ENCODE peak calls at places on chromosomes 2 and 18, in seven cellular contexts. K is adrenal gland, W is transverse colon, Z is testis, Y is ovary, Q is heart left ventricle, S is stomach. P is an unnamed sample. For H3K4me1, the result is how much of the 10 kb centered on the place peaks cover.

GRCh38 chr2:207472343-207473202 is 57.2 kb upstream of the CREB1 start:
- DNase-seq in K (no peak), W (no peak), Z (no peak), Y (no peak), Q (no peak), S (no peak), P (no peak)

GRCh38 chr2:158518083-158518482 is 61.3 kb downstream of the PKP4 start:
- DNase-seq in K (no peak), W (no peak), Z (no peak), Y (no peak), Q (no peak), S (no peak), P (peak)

GRCh38 chr2:100554788-100555407 is 7.9 kb upstream of the PDCL3 start:
- DNase-seq in K (no peak), W (peak), Z (no peak), Y (no peak), Q (peak), S (no peak), P (no peak)

GRCh38 chr2:178059656-178060055 is 12.9 kb downstream of the PDE11A start:
- DNase-seq in K (no peak), W (no peak), Z (no peak), Y (no peak), Q (no peak), S (no peak), P (no peak)

GRCh38 chr2:10297950-10298349 is 4.8 kb upstream of the HPCAL1 start:
- DNase-seq in K (no peak), W (peak), Z (no peak), Y (no peak), Q (no peak), S (peak), P (peak)

GRCh38 chr2:160911258-160911657 is 249.0 kb upstream of the TANK start:
- DNase-seq in K (no peak), W (no peak), Z (no peak), Y (no peak), Q (no peak), S (no peak), P (no peak)

GRCh38 chr2:23021311-23022120 is 363.5 kb upstream of the KLHL29 start:
- DNase-seq in K (no peak), W (no peak), Z (no peak), Y (no peak), Q (no peak), S (no peak), P (no peak)

GRCh38 chr2:240237609-240238151 is 97.2 kb upstream of the OTOS start:
- DNase-seq in K (peak), W (no peak), Z (peak), Y (peak), Q (peak), S (peak), P (no peak)

GRCh38 chr2:85585781-85586105 is 1.5 kb downstream of the VAMP5 start:
- DNase-seq in K (no peak), W (no peak), Z (no peak), Y (no peak), Q (no peak), S (no peak), P (no peak)

GRCh38 chr2:147374410-147374811 is 470.4 kb upstream of the ACVR2A start:
- DNase-seq in K (no peak), W (no peak), Z (no peak), Y (no peak), Q (no peak), S (no peak), P (no peak)

GRCh38 chr2:74602553-74603281 is 45.4 kb downstream of the M1AP start:
- DNase-seq in K (no peak), W (no peak), Z (no peak), Y (no peak), Q (no peak), S (no peak), P (no peak)

GRCh38 chr2:153917570-153917969 is 45.8 kb downstream of the GALNT13 start:
- DNase-seq in K (no peak), W (no peak), Z (no peak), Y (no peak), Q (no peak), S (no peak), P (no peak)

GRCh38 chr2:45676088-45676487 is 24.6 kb downstream of the PRKCE start:
- DNase-seq in K (no peak), W (no peak), Z (no peak), Y (no peak), Q (no peak), S (no peak), P (no peak)

GRCh38 chr2:65551528-65551927 is 119.1 kb upstream of the SPRED2 start:
- DNase-seq in K (no peak), W (no peak), Z (no peak), Y (no peak), Q (no peak), S (no peak), P (no peak)

GRCh38 chr2:236816197-236817170 is 246.9 kb downstream of the ACKR3 start:
- DNase-seq in K (no peak), W (no peak), Z (no peak), Y (no peak), Q (no peak), S (no peak), P (no peak)

GRCh38 chr2:236815746-236816145 is 246.1 kb downstream of the ACKR3 start:
- DNase-seq in K (no peak), W (no peak), Z (no peak), Y (no peak), Q (no peak), S (no peak), P (no peak)

GRCh38 chr2:236813806-236814205 is 244.2 kb downstream of the ACKR3 start:
- DNase-seq in K (no peak), W (no peak), Z (no peak), Y (no peak), Q (no peak), S (no peak), P (no peak)

GRCh38 chr2:236811062-236811656 is 241.5 kb downstream of the ACKR3 start:
- DNase-seq in K (no peak), W (no peak), Z (no peak), Y (no peak), Q (no peak), S (no peak), P (no peak)

DNA sequence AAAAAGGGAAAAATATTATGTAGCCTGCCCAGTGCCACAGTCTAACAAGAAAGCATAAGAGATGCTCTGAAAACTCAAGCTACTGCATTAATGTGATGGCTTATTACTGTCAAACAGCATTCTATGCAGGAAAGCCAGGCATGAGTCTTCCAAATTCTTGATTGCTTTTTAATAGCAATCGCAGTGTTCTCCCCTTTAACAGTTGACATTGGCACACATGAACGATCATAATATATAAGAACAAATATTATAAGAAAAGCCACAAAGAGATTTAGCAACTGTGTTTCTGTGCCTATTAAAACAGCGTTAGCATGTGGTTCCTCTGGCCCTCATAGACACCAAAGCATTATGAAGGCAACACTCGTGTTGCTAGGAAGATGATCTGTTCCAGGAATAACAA is 244.9 kb downstream of the ACKR3 start:
- DNase-seq in K (no peak), W (no peak), Z (no peak), Y (no peak), Q (no peak), S (no peak), P (no peak)
- TF ChIP-seq POLR2A in K (no peak), W (no peak), Z (no peak), Y (no peak), Q (no peak), S (no peak), P (no peak)

DNA sequence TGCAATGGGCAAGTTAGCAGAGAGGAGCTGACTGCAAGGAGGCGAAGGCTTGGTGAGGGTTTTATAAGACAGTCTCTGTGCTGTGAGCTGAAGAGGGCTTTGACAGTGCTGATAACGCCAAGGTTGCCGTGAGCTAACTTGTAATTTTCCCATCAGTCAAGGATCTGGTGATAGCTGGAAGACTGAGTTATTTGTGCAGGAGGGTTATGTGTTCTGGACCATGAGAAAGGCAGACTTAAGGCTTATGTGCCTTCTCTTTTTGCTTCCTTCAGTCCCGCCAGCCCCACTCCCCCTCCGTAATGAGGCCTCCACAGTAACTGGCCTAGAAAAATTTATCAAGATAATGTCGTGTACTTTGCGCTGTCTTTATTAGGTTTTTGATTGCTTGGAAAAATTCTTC is 94.6 kb downstream of the RTP5 start:
- DNase-seq in K (no peak), W (no peak), Z (peak), Y (no peak), Q (no peak), S (no peak), P (no peak)
- H3K27ac ChIP-seq in K (no peak), W (no peak), Z (no peak), Y (no peak), Q (no peak), S (no peak), P (no peak)

DNA sequence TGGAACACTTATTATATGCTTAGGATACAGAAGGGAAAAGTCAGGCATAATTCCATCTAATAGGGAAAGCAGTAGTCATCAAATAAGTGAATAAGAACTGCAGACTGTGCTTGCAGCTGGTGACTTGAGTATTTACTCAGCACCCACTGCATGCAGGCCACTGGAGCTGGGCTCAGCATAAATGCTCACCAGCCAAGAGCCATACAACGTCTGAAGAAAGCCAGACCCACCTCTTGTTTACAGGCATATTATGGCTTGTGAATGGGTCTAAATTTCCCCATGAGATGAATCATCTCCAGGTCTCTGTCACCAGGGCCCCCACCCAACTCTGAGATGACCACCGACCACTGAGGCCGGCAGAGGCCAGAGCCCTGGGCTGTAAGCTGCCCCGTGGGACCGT is 123.8 kb upstream of the PKDCC start:
- DNase-seq in K (no peak), W (no peak), Z (no peak), Y (no peak), Q (no peak), S (no peak), P (no peak)
- H3K4me1 ChIP-seq in K (under half), W (under half), Z (under half), Y (under half), Q (under half), S (under half), P (under half)

GRCh38 chr2:219453691-219454131 is 19.1 kb downstream of the SPEG start:
- DNase-seq in K (no peak), W (peak), Z (no peak), Y (peak), Q (peak), S (no peak), P (peak)

GRCh38 chr2:219454217-219454616 is 19.6 kb downstream of the SPEG start:
- DNase-seq in K (no peak), W (no peak), Z (no peak), Y (no peak), Q (no peak), S (no peak), P (no peak)

GRCh38 chr2:219451626-219452360 is 17.1 kb downstream of the SPEG start:
- DNase-seq in K (no peak), W (peak), Z (peak), Y (peak), Q (peak), S (no peak), P (peak)

GRCh38 chr2:219455635-219456034 is 21.0 kb downstream of the SPEG start:
- DNase-seq in K (no peak), W (no peak), Z (no peak), Y (no peak), Q (no peak), S (no peak), P (no peak)

GRCh38 chr2:219452361-219453317 is 18.0 kb downstream of the SPEG start:
- DNase-seq in K (no peak), W (peak), Z (no peak), Y (peak), Q (peak), S (no peak), P (peak)
- TF ChIP-seq POLR2A in K (no peak), W (peak), Z (no peak), Y (no peak), Q (no peak), S (no peak), P (no peak)

GRCh38 chr18:79954791-79955190 is 3.3 kb upstream of the SLC66A2 start:
- DNase-seq in K (no peak), W (peak), Z (peak), Y (peak), Q (no peak), S (no peak), P (no peak)
- H3K27ac ChIP-seq in K (no peak), W (peak), Z (no peak), Y (no peak), Q (no peak), S (no peak), P (no peak)

GRCh38 chr2:237201461-237202287 is 116.0 kb downstream of the COPS8 start:
- DNase-seq in K (peak), W (peak), Z (peak), Y (no peak), Q (no peak), S (peak), P (no peak)
- H3K4me1 ChIP-seq in K (under half), W (under half), Z (under half), Y (under half), Q (under half), S (under half), P (under half)

DNA sequence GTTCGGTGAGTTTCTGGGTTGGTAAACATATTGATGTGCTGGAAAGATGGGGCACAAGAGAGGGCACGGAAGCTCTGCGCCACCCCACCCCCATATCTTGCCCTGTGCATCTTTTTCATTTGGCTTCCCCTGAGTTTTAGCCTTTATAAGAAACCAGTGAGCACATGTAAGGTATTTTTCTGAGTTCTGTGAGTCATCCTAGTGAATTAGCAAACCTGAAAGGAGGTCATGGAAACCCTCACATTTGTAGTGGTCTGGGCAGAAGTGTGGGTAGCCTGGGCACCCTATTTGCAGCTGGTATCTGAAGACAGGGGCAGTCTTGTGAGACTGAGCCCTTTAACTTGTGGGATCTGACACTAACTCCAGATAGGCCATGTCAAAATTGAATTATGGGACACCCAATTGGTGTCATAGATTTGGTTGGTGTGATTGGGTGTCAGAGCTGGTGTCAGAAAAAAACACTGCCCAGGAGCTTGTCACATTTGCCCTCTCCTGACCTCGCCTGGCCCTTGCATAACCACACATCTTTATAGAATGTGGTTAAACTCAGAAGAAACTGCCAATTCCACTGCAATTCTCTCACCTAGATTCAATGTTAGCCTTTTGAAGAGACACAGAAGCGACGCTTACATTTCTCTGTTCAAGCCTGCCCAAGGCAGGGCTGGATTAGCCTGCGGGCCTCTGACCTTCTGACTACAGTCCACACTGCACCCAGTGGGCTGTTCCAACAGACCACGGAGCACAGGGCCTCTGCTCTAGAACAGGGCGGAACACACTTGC is 12.0 kb upstream of the GALM start:
- DNase-seq in K (no peak), W (no peak), Z (no peak), Y (no peak), Q (no peak), S (no peak), P (no peak)
- TF ChIP-seq POLR2A in K (no peak), W (no peak), Z (no peak), Y (no peak), Q (no peak), S (no peak), P (no peak)